ENCODE peak calls at places on chromosomes 2 and 18, in eight cellular contexts. L is neural progenitor cell, K is cardiac muscle cell, J is fibroblast of lung, V is IMR-90, B is heart right ventricle, O is tibial artery, Z is stomach. I is an unnamed sample.

GRCh38 chr2:174611006-174611405 is 13.4 kb upstream of the WIPF1 start:
- DNase-seq in L (no peak), K (no peak), J (no peak), V (no peak), B (no peak), O (no peak), Z (no peak), I (no peak)

GRCh38 chr2:104836253-104836652 is 17.7 kb upstream of the POU3F3 start:
- DNase-seq in L (no peak), K (no peak), J (no peak), V (no peak), B (no peak), O (no peak), Z (no peak), I (no peak)

GRCh38 chr2:204452464-204453023 is 92.7 kb upstream of the PARD3B start:
- DNase-seq in L (peak), K (peak), J (peak), V (peak), B (no peak), O (no peak), Z (no peak), I (no peak)

GRCh38 chr2:25257032-25257455 is 84.7 kb downstream of the DNMT3A start:
- DNase-seq in L (peak), K (peak), J (peak), V (peak), B (no peak), O (no peak), Z (no peak), I (no peak)

GRCh38 chr2:149225446-149225845 is 104.9 kb upstream of the LYPD6 start:
- DNase-seq in L (no peak), K (no peak), J (no peak), V (no peak), B (no peak), O (no peak), Z (no peak), I (no peak)

GRCh38 chr2:134778372-134778771 is 59.6 kb upstream of the TMEM163 start:
- DNase-seq in L (peak), K (no peak), J (no peak), V (no peak), B (no peak), O (no peak), Z (peak), I (no peak)

GRCh38 chr2:106270471-106270891 is 76.4 kb upstream of the UXS1 start:
- DNase-seq in L (no peak), K (no peak), J (no peak), V (no peak), B (no peak), O (no peak), Z (no peak), I (no peak)

GRCh38 chr2:17661460-17661859 is 92.2 kb downstream of the SMC6 start:
- DNase-seq in L (no peak), K (no peak), J (no peak), V (no peak), B (no peak), O (no peak), Z (no peak), I (no peak)

GRCh38 chr2:213122730-213123129 is 28.7 kb downstream of the IKZF2 start:
- DNase-seq in L (no peak), K (no peak), J (no peak), V (no peak), B (no peak), O (no peak), Z (no peak), I (no peak)

GRCh38 chr18:48441405-48441881 is 32.3 kb upstream of the ZBTB7C start:
- DNase-seq in L (no peak), K (peak), J (peak), V (no peak), B (peak), O (peak), Z (no peak), I (no peak)

GRCh38 chr2:23669413-23670244 is 257.3 kb downstream of the ATAD2B start:
- DNase-seq in L (no peak), K (peak), J (peak), V (peak), B (peak), O (peak), Z (peak), I (peak)

GRCh38 chr2:133346654-133347053 is 221.6 kb downstream of the NCKAP5 start:
- DNase-seq in L (no peak), K (no peak), J (peak), V (peak), B (no peak), O (no peak), Z (no peak), I (no peak)

GRCh38 chr2:40281021-40281940 is 170.6 kb downstream of the SLC8A1 start:
- DNase-seq in L (no peak), K (peak), J (peak), V (peak), B (no peak), O (peak), Z (no peak), I (no peak)

GRCh38 chr18:26621161-26622026 is 73.0 kb upstream of the KCTD1 start:
- DNase-seq in L (peak), K (peak), J (peak), V (no peak), B (peak), O (no peak), Z (peak), I (peak)

GRCh38 chr2:195613922-195614321 is 43.1 kb upstream of the SLC39A10 start:
- DNase-seq in L (no peak), K (peak), J (peak), V (peak), B (no peak), O (no peak), Z (no peak), I (no peak)

GRCh38 chr2:13558368-13558767 is 841.6 kb downstream of the TRIB2 start:
- DNase-seq in L (no peak), K (no peak), J (peak), V (peak), B (no peak), O (no peak), Z (no peak), I (no peak)

GRCh38 chr2:200603972-200604371 is 18.2 kb downstream of the AOX1 start:
- DNase-seq in L (no peak), K (peak), J (peak), V (peak), B (no peak), O (no peak), Z (no peak), I (no peak)

GRCh38 chr2:61763605-61764034 is 90.2 kb downstream of the FAM161A start:
- DNase-seq in L (peak), K (peak), J (peak), V (peak), B (peak), O (peak), Z (peak), I (no peak)

GRCh38 chr2:26612522-26613240 is 28.5 kb downstream of the CIB4 start:
- DNase-seq in L (no peak), K (peak), J (no peak), V (no peak), B (peak), O (peak), Z (no peak), I (no peak)

GRCh38 chr18:7512326-7512725 is 54.8 kb upstream of the PTPRM start:
- DNase-seq in L (no peak), K (no peak), J (no peak), V (no peak), B (no peak), O (no peak), Z (no peak), I (no peak)

GRCh38 chr2:56177420-56178220 is 6.2 kb upstream of the CCDC85A start:
- DNase-seq in L (no peak), K (no peak), J (no peak), V (no peak), B (no peak), O (no peak), Z (no peak), I (no peak)

GRCh38 chr18:22691988-22692710 is 241.0 kb upstream of the RBBP8 start:
- DNase-seq in L (no peak), K (peak), J (peak), V (peak), B (no peak), O (no peak), Z (no peak), I (no peak)

GRCh38 chr18:57759650-57760049 is 43.5 kb downstream of the ATP8B1 start:
- DNase-seq in L (no peak), K (peak), J (peak), V (no peak), B (no peak), O (no peak), Z (no peak), I (no peak)

GRCh38 chr18:57792741-57793629 is 10.1 kb downstream of the ATP8B1 start:
- DNase-seq in L (no peak), K (peak), J (peak), V (no peak), B (no peak), O (peak), Z (no peak), I (no peak)

GRCh38 chr2:162989507-162989906 is 150.9 kb upstream of the KCNH7 start:
- DNase-seq in L (no peak), K (no peak), J (no peak), V (no peak), B (no peak), O (no peak), Z (no peak), I (peak)

GRCh38 chr2:170509460-170510193 is 205.5 kb upstream of the SP5 start:
- DNase-seq in L (no peak), K (no peak), J (no peak), V (no peak), B (no peak), O (no peak), Z (no peak), I (no peak)

DNA sequence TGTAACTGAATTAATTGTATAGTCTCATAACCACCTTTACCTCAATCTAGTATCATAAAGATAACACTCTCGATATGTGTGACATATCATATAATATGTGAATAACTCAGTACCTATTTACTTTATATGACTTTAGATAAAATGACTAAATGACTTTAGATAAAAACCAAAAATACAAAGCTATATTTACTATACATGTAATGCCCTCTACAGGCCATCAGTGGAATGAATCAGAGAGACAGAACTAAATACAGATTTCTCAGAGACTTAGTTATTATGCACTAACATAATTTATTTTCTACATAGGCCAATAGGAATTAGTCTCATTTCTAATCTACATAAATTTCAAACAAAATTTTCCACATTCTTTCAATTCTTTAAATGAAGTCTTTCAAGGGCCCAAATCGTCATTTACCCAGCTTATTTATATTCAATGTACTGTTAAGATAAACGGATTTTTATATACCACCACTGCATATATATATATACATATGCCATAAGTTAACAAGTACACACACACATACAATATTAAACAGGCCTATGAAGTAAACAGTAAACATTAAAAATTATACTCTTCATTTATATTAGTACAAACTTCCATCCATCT is 219.9 kb downstream of the EXOC6B start:
- DNase-seq in L (peak), K (peak), J (peak), V (peak), B (no peak), O (no peak), Z (no peak), I (no peak)
- TF ChIP-seq CTCF in L (peak), K (peak), J (peak), V (peak), B (peak), O (peak), Z (peak), I (peak)

GRCh38 chr18:21241224-21242131 is 554 bp upstream of the GREB1L start:
- DNase-seq in L (peak), K (peak), J (no peak), V (no peak), B (peak), O (peak), Z (no peak), I (no peak)
- H3K4me3 ChIP-seq in L (peak), K (peak), J (no peak), V (no peak), B (peak), O (peak), Z (peak), I (peak)

GRCh38 chr18:12306752-12307151 is 1.3 kb upstream of the TUBB6 start:
- DNase-seq in L (no peak), K (no peak), J (no peak), V (no peak), B (no peak), O (peak), Z (no peak), I (no peak)

GRCh38 chr18:12307871-12308385 is at the start of gene TUBB6:
- DNase-seq in L (peak), K (peak), J (peak), V (peak), B (peak), O (peak), Z (peak), I (no peak)

GRCh38 chr18:12305930-12306629 is 2.0 kb upstream of the TUBB6 start:
- DNase-seq in L (peak), K (peak), J (no peak), V (peak), B (no peak), O (peak), Z (no peak), I (no peak)

GRCh38 chr18:12308386-12309100 is 502 bp downstream of the TUBB6 start:
- DNase-seq in L (peak), K (peak), J (peak), V (peak), B (peak), O (peak), Z (peak), I (no peak)

GRCh38 chr18:12307251-12307736 is 747 bp upstream of the TUBB6 start:
- DNase-seq in L (peak), K (peak), J (peak), V (peak), B (peak), O (peak), Z (no peak), I (no peak)
- TF ChIP-seq CTCF in L (peak), K (peak), J (peak), V (peak), B (peak), O (no peak), Z (no peak), I (no peak)

GRCh38 chr18:8854962-8855361 is 149.6 kb downstream of the MTCL1 start:
- DNase-seq in L (no peak), K (no peak), J (no peak), V (peak), B (no peak), O (no peak), Z (no peak), I (no peak)
- H3K4me3 ChIP-seq in L (no peak), K (no peak), J (no peak), V (no peak), B (no peak), O (no peak), Z (no peak), I (no peak)

DNA sequence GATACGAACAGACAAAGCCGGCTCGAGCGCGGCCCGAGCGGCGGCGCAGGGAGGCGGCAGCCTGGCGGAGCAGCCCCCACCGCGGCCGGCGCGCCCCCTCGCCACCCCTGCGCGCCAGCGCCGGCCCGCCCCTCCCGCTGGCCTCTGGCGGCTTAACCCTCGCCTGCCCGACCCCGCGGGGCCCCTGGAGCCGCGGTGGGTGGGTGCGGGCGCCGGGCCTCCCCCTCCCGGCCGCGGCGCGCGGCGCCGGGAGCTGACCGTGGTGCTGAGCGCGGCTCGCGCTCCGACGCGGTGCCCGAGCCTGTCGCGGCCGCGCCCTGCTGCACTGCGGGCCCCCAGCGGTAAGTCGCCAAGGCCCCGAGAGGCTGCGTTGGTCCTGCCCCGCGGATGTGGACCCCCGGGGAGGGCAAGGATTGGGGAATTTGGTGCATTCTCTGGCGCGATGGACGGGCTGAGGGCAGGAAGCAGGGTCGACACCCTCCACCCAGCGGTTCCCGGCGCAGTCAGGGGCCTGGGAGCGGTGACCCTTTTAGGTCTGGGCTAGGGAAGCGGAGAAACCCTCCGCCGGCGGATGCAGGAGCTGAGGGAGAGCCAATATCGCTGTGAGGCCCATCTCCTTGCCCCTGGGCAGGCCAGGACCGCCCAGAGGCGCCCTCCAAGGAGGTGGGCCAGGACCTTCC is 841 bp downstream of the AMER3 start:
- DNase-seq in L (peak), K (peak), J (no peak), V (no peak), B (no peak), O (no peak), Z (no peak), I (no peak)
- TF ChIP-seq CTCF in L (no peak), K (no peak), J (no peak), V (peak), B (no peak), O (no peak), Z (no peak), I (no peak)